ENCODE peak calls at places on chromosomes 1 and 21, in five cellular contexts. M is NCI-H774; T is stimulated activated CD4-positive, alpha-beta T cell treated with anti-CD3 and anti-CD28 coated beads, TNF-alpha, amount 100 ng/mL, for 4 hours; K is AG08396; Z is BE2C. P is an unnamed sample.

GRCh38 chr1:91770675-91771074 is 115.3 kb downstream of the TGFBR3 start:
- DNase-seq in M (no peak), T (no peak), K (no peak), Z (no peak), P (no peak)

GRCh38 chr1:86913399-86913895 is 479 bp downstream of the SELENOF start:
- DNase-seq in M (no peak), T (no peak), K (peak), Z (no peak), P (no peak)

GRCh38 chr21:45533731-45534571 is 8.3 kb downstream of the SLC19A1 start:
- DNase-seq in M (no peak), T (no peak), K (no peak), Z (peak), P (peak)

GRCh38 chr1:117821382-117821755 is 108.1 kb downstream of the GDAP2 start:
- DNase-seq in M (no peak), T (no peak), K (no peak), Z (no peak), P (no peak)

GRCh38 chr1:78255378-78255777 is 209.6 kb downstream of the GIPC2 start:
- DNase-seq in M (no peak), T (no peak), K (no peak), Z (no peak), P (no peak)

GRCh38 chr1:89953072-89953626 is 41.8 kb upstream of the ZNF326 start:
- DNase-seq in M (no peak), T (peak), K (peak), Z (peak), P (no peak)

GRCh38 chr1:18597159-18598042 is 33.2 kb upstream of the PAX7 start:
- DNase-seq in M (no peak), T (peak), K (peak), Z (peak), P (peak)

GRCh38 chr1:228217551-228218344 is 9.9 kb downstream of the OBSCN start:
- DNase-seq in M (no peak), T (no peak), K (no peak), Z (no peak), P (no peak)

GRCh38 chr1:193322218-193322617 is 135.8 kb upstream of the B3GALT2 start:
- DNase-seq in M (no peak), T (no peak), K (peak), Z (no peak), P (no peak)

GRCh38 chr1:208461680-208462079 is 217.5 kb upstream of the PLXNA2 start:
- DNase-seq in M (no peak), T (no peak), K (no peak), Z (no peak), P (no peak)

GRCh38 chr1:182235952-182236650 is 155.5 kb downstream of the GLUL start:
- DNase-seq in M (peak), T (no peak), K (peak), Z (no peak), P (no peak)

GRCh38 chr1:56415258-56415657 is 164.1 kb downstream of the PLPP3 start:
- DNase-seq in M (no peak), T (no peak), K (no peak), Z (no peak), P (no peak)

GRCh38 chr1:197200468-197200899 is 54.0 kb upstream of the ASPM start:
- DNase-seq in M (no peak), T (no peak), K (no peak), Z (no peak), P (no peak)

GRCh38 chr1:26677306-26678115 is 18.3 kb upstream of the ARID1A start:
- DNase-seq in M (no peak), T (no peak), K (peak), Z (peak), P (no peak)

GRCh38 chr21:41529769-41530168 is 21.8 kb upstream of the TMPRSS2 start:
- DNase-seq in M (no peak), T (no peak), K (no peak), Z (no peak), P (no peak)

GRCh38 chr21:42426424-42426823 is 22.7 kb downstream of the UBASH3A start:
- DNase-seq in M (no peak), T (no peak), K (no peak), Z (no peak), P (no peak)

GRCh38 chr1:60655799-60656355 is 426.5 kb upstream of the NFIA start:
- DNase-seq in M (no peak), T (no peak), K (no peak), Z (no peak), P (no peak)

GRCh38 chr1:151326619-151327222 is 495 bp downstream of the PI4KB start:
- DNase-seq in M (peak), T (peak), K (peak), Z (peak), P (no peak)

GRCh38 chr1:5928714-5929400 is 63.4 kb downstream of the NPHP4 start:
- DNase-seq in M (no peak), T (no peak), K (no peak), Z (no peak), P (no peak)

GRCh38 chr21:21682172-21682571 is 684.0 kb downstream of the NCAM2 start:
- DNase-seq in M (no peak), T (no peak), K (no peak), Z (no peak), P (no peak)

GRCh38 chr1:220926146-220926545 is 46.9 kb downstream of the HLX start:
- DNase-seq in M (peak), T (no peak), K (no peak), Z (no peak), P (no peak)

GRCh38 chr1:56755911-56756310 is 63.3 kb downstream of the FYB2 start:
- DNase-seq in M (no peak), T (no peak), K (no peak), Z (no peak), P (no peak)

GRCh38 chr1:55898191-55898590 is 681.2 kb downstream of the PLPP3 start:
- DNase-seq in M (no peak), T (no peak), K (peak), Z (no peak), P (no peak)

GRCh38 chr21:17901458-17902092 is 82.4 kb upstream of the C21orf91 start:
- DNase-seq in M (no peak), T (no peak), K (no peak), Z (no peak), P (no peak)

GRCh38 chr1:241770115-241770514 is 77.9 kb upstream of the EXO1 start:
- DNase-seq in M (no peak), T (no peak), K (no peak), Z (no peak), P (no peak)

GRCh38 chr1:79749607-79750006 is 743.1 kb upstream of the ADGRL4 start:
- DNase-seq in M (no peak), T (no peak), K (no peak), Z (no peak), P (no peak)

GRCh38 chr1:77370588-77371306 is 88.9 kb downstream of the AK5 start:
- DNase-seq in M (no peak), T (no peak), K (peak), Z (no peak), P (no peak)

GRCh38 chr1:206941766-206942418 is 4.4 kb downstream of the PIGR start:
- DNase-seq in M (no peak), T (no peak), K (no peak), Z (no peak), P (no peak)

GRCh38 chr1:21899972-21900371 is 37.1 kb downstream of the HSPG2 start:
- DNase-seq in M (no peak), T (no peak), K (no peak), Z (no peak), P (no peak)

GRCh38 chr1:244970236-244970652 is 105.9 kb upstream of the HNRNPU start:
- DNase-seq in M (peak), T (no peak), K (no peak), Z (no peak), P (no peak)

GRCh38 chr21:36754241-36754881 is 55.4 kb downstream of the SIM2 start:
- DNase-seq in M (no peak), T (no peak), K (no peak), Z (no peak), P (no peak)

GRCh38 chr1:38370716-38371504 is 324.3 kb upstream of the POU3F1 start:
- DNase-seq in M (no peak), T (no peak), K (no peak), Z (no peak), P (no peak)

GRCh38 chr1:62362061-62362951 is 43.1 kb upstream of the KANK4 start:
- DNase-seq in M (peak), T (no peak), K (no peak), Z (no peak), P (no peak)

GRCh38 chr1:17004466-17005364 is 7.0 kb downstream of the ATP13A2 start:
- DNase-seq in M (no peak), T (no peak), K (peak), Z (no peak), P (no peak)

GRCh38 chr21:15279484-15279883 is 214.7 kb upstream of the NRIP1 start:
- DNase-seq in M (no peak), T (no peak), K (no peak), Z (no peak), P (no peak)

GRCh38 chr1:85569122-85569521 is 11.4 kb upstream of the CCN1 start:
- DNase-seq in M (no peak), T (no peak), K (peak), Z (no peak), P (no peak)

GRCh38 chr1:115196291-115196690 is 107.0 kb upstream of the TSPAN2 start:
- DNase-seq in M (no peak), T (no peak), K (no peak), Z (no peak), P (no peak)

GRCh38 chr1:200184196-200184595 is 156.7 kb downstream of the NR5A2 start:
- DNase-seq in M (no peak), T (no peak), K (peak), Z (no peak), P (no peak)